ENCODE peak calls at places on chromosomes 3 and 15, in five cellular contexts. V is Calu3, D is globus pallidus, R is ELF-1, U is T1000. M is an unnamed sample.

GRCh38 chr3:150370129-150370602 is 37.9 kb upstream of the TSC22D2 start:
- DNase-seq in U (peak; percentile 76), R (peak; percentile 77), D (no peak), V (peak; percentile 94), M (peak; percentile 94)

GRCh38 chr3:12630292-12630691 is 33.6 kb downstream of the RAF1 start:
- DNase-seq in V (no peak), U (no peak), R (no peak), D (no peak), M (no peak)

GRCh38 chr3:138511990-138512389 is 77.6 kb downstream of the ESYT3 start:
- DNase-seq in U (no peak), V (no peak), R (no peak), D (no peak), M (peak; percentile 58)

GRCh38 chr3:17501745-17502144 is 240.7 kb downstream of the TBC1D5 start:
- DNase-seq in D (no peak), V (no peak), U (no peak), R (no peak), M (no peak)

GRCh38 chr15:70164910-70165791 is 67.4 kb upstream of the TLE3 start:
- DNase-seq in U (no peak), D (no peak), V (peak; percentile 69), R (no peak), M (no peak)

GRCh38 chr3:126781889-126782491 is 78.0 kb downstream of the CHCHD6 start:
- DNase-seq in V (peak; percentile 13), R (peak; percentile 9), D (peak; percentile 7), U (no peak), M (peak; percentile 11)

GRCh38 chr15:51602484-51602883 is 20.1 kb downstream of the DMXL2 start:
- DNase-seq in V (no peak), D (no peak), U (no peak), R (no peak), M (no peak)

GRCh38 chr3:64650096-64650622 is 37.6 kb downstream of the ADAMTS9 start:
- DNase-seq in R (no peak), D (no peak), U (no peak), V (no peak), M (no peak)

GRCh38 chr3:187210555-187211327 is 13.5 kb downstream of the RTP1 start:
- DNase-seq in D (peak; percentile 47), V (no peak), R (peak; percentile 4), U (no peak), M (peak; percentile 16)

GRCh38 chr3:23385327-23385726 is 182.2 kb downstream of the UBE2E2 start:
- DNase-seq in R (no peak), U (no peak), D (no peak), V (no peak), M (no peak)

GRCh38 chr3:170493712-170494182 is 75.1 kb downstream of the CLDN11 start:
- DNase-seq in D (no peak), R (no peak), U (no peak), V (no peak), M (no peak)

GRCh38 chr3:99781761-99782160 is 35.9 kb upstream of the CMSS1 start:
- DNase-seq in U (no peak), R (no peak), V (no peak), D (no peak), M (no peak)

GRCh38 chr3:129240436-129240835 is 9.0 kb upstream of the COPG1 start:
- DNase-seq in U (no peak), V (no peak), D (no peak), R (peak; percentile 49), M (no peak)

GRCh38 chr3:147846854-147847453 is 437.8 kb downstream of the ZIC1 start:
- DNase-seq in V (no peak), U (no peak), R (no peak), D (no peak), M (no peak)

GRCh38 chr15:60760646-60761504 is 281.9 kb upstream of the ICE2 start:
- DNase-seq in D (no peak), V (no peak), R (no peak), U (no peak), M (peak; percentile 57)

GRCh38 chr3:54780336-54780735 is 147.5 kb downstream of the LRTM1 start:
- DNase-seq in U (no peak), D (no peak), R (no peak), V (no peak), M (no peak)

GRCh38 chr3:103899328-103899727 is 1464.5 kb downstream of the ZPLD1 start:
- DNase-seq in V (no peak), D (no peak), R (no peak), U (no peak), M (no peak)

GRCh38 chr3:141530133-141530768 is 43.4 kb downstream of the RASA2 start:
- DNase-seq in R (no peak), U (no peak), V (no peak), D (no peak), M (peak; percentile 61)

GRCh38 chr3:122694966-122695365 is 14.3 kb downstream of the PARP14 start:
- DNase-seq in U (no peak), D (no peak), R (no peak), V (no peak), M (no peak)

GRCh38 chr15:91289324-91289723 is 189.3 kb downstream of the SV2B start:
- DNase-seq in U (no peak), D (no peak), R (no peak), V (peak; percentile 22), M (no peak)

GRCh38 chr3:34275811-34276210 is 477.4 kb downstream of the PDCD6IP start:
- DNase-seq in D (no peak), V (no peak), R (no peak), U (no peak), M (no peak)

GRCh38 chr15:73709671-73710070 is 25.5 kb downstream of the CD276 start:
- DNase-seq in R (no peak), U (no peak), V (no peak), D (no peak), M (no peak)

GRCh38 chr3:108590443-108590842 is 921 bp downstream of the DZIP3 start:
- DNase-seq in U (no peak), D (no peak), R (no peak), V (no peak), M (no peak)

GRCh38 chr3:190506271-190506670 is 7.6 kb upstream of the IL1RAP start:
- DNase-seq in R (no peak), D (no peak), V (no peak), U (no peak), M (no peak)

GRCh38 chr15:99019558-99020540 is 12.3 kb upstream of the PGPEP1L start:
- DNase-seq in V (no peak), R (no peak), D (peak; percentile 71), U (no peak), M (peak; percentile 77)

GRCh38 chr3:39332525-39332924 is 3.0 kb downstream of the CCR8 start:
- DNase-seq in R (no peak), V (no peak), D (no peak), U (no peak), M (no peak)

GRCh38 chr3:52537726-52538421 is 1.5 kb downstream of the UQCC5 start:
- DNase-seq in U (no peak), R (no peak), V (no peak), D (no peak), M (no peak)

GRCh38 chr3:177468816-177469590 is 271.7 kb upstream of the TBL1XR1 start:
- DNase-seq in D (no peak), R (no peak), V (no peak), U (no peak), M (peak; percentile 64)

GRCh38 chr3:58640700-58641372 is 25.7 kb downstream of the FAM3D start:
- DNase-seq in R (peak; percentile 88), U (peak; percentile 63), V (peak; percentile 84), D (peak; percentile 43), M (peak; percentile 24)

GRCh38 chr3:128215800-128216495 is 62.7 kb downstream of the EEFSEC start:
- DNase-seq in U (no peak), D (no peak), R (no peak), V (no peak), M (no peak)

GRCh38 chr3:45498532-45498931 is 96.0 kb upstream of the LIMD1 start:
- DNase-seq in V (no peak), U (no peak), D (no peak), R (no peak), M (no peak)

GRCh38 chr3:29169456-29169855 is 111.4 kb upstream of the RBMS3 start:
- DNase-seq in R (no peak), V (no peak), U (no peak), D (no peak), M (no peak)

GRCh38 chr15:95888762-95889161 is 441.7 kb upstream of the NR2F2 start:
- DNase-seq in D (no peak), U (no peak), V (no peak), R (no peak), M (no peak)

M was measured in foreskin melanocyte.